ENCODE peak calls at places on chromosomes 16 and 17, in six cellular contexts. Z, Q, M, S, C and T are unnamed samples.

GRCh38 chr16:15704545-15704987 is 54.5 kb downstream of the NDE1 start:
- DNase-seq in C (no peak), S (peak; percentile 81), M (peak; percentile 91), Z (peak; percentile 69), Q (peak; percentile 76), T (peak; percentile 87)

GRCh38 chr17:78040561-78041400 is 82.3 kb downstream of the TNRC6C start:
- DNase-seq in Z (peak; percentile 43), C (no peak), Q (peak; percentile 58), S (peak; percentile 62), M (no peak), T (no peak)

GRCh38 chr16:2009302-2009711 is 314 bp downstream of the ZNF598 start:
- DNase-seq in C (no peak), Z (no peak), Q (no peak), S (no peak), M (no peak), T (no peak)

GRCh38 chr16:83187404-83187803 is 560.6 kb downstream of the CDH13 start:
- DNase-seq in Z (peak; percentile 89), M (no peak), C (no peak), S (peak; percentile 75), Q (no peak), T (no peak)

GRCh38 chr17:44541884-44542581 is 15.3 kb upstream of the FZD2 start:
- DNase-seq in C (peak; percentile 88), Z (no peak), S (no peak), Q (peak; percentile 77), M (no peak), T (no peak)

GRCh38 chr17:79674506-79675412 is 56.0 kb upstream of the ENPP7 start:
- DNase-seq in Q (no peak), Z (no peak), S (no peak), C (no peak), M (no peak), T (no peak)

GRCh38 chr17:38598536-38598935 is 7.2 kb downstream of the SRCIN1 start:
- DNase-seq in C (no peak), Q (peak; percentile 99), M (peak; percentile 55), S (peak; percentile 56), Z (peak; percentile 57), T (peak; percentile 79)

GRCh38 chr17:48160177-48160967 is 52.8 kb downstream of the SNX11 start:
- DNase-seq in C (no peak), Z (no peak), Q (peak; percentile 95), M (no peak), S (no peak), T (no peak)

GRCh38 chr17:76812248-76812647 is 56.0 kb upstream of the MGAT5B start:
- DNase-seq in S (peak; percentile 3), M (no peak), Q (no peak), C (no peak), Z (no peak), T (no peak)

GRCh38 chr16:58419241-58420012 is 27.2 kb downstream of the GINS3 start:
- DNase-seq in Z (no peak), Q (no peak), S (no peak), M (no peak), C (no peak), T (no peak)

GRCh38 chr16:65967376-65967775 is 399.1 kb upstream of the CDH5 start:
- DNase-seq in S (no peak), M (no peak), Z (peak; percentile 45), C (no peak), Q (no peak), T (no peak)

GRCh38 chr16:50266337-50267091 is at the start of gene ADCY7:
- DNase-seq in Q (peak; percentile 57), M (no peak), S (peak; percentile 71), Z (peak; percentile 78), C (no peak), T (peak; percentile 60)

GRCh38 chr17:17818088-17818526 is 18.7 kb downstream of the SREBF1 start:
- DNase-seq in S (peak; percentile 54), Z (peak; percentile 29), Q (no peak), C (no peak), M (no peak), T (no peak)

GRCh38 chr17:81309140-81309858 is 14.2 kb upstream of the SLC38A10 start:
- DNase-seq in C (no peak), S (peak; percentile 72), Z (peak; percentile 51), M (peak; percentile 58), Q (peak; percentile 86), T (peak; percentile 61)

GRCh38 chr17:78491236-78492115 is 85.7 kb downstream of the DNAH17 start:
- DNase-seq in C (no peak), M (no peak), Q (no peak), Z (no peak), S (no peak), T (peak; percentile 36)

GRCh38 chr17:46977348-46977747 is 1.7 kb downstream of the RPRML start:
- DNase-seq in Z (peak; percentile 18), C (no peak), M (peak; percentile 61), S (no peak), Q (peak; percentile 98), T (peak; percentile 81)
- TF ChIP-seq CTCF in Z (peak; percentile 12), C (peak; percentile 39), M (peak; percentile 62), S (no peak), Q (peak; percentile 75), T (peak; percentile 36)

GRCh38 chr17:10398352-10398751 is 23.4 kb downstream of the MYH8 start:
- DNase-seq in Q (peak; percentile 79), Z (no peak), M (no peak), S (no peak), C (no peak), T (peak; percentile 34)
- TF ChIP-seq CTCF in Q (peak; percentile 69), Z (no peak), M (no peak), S (no peak), C (no peak), T (no peak)

DNA sequence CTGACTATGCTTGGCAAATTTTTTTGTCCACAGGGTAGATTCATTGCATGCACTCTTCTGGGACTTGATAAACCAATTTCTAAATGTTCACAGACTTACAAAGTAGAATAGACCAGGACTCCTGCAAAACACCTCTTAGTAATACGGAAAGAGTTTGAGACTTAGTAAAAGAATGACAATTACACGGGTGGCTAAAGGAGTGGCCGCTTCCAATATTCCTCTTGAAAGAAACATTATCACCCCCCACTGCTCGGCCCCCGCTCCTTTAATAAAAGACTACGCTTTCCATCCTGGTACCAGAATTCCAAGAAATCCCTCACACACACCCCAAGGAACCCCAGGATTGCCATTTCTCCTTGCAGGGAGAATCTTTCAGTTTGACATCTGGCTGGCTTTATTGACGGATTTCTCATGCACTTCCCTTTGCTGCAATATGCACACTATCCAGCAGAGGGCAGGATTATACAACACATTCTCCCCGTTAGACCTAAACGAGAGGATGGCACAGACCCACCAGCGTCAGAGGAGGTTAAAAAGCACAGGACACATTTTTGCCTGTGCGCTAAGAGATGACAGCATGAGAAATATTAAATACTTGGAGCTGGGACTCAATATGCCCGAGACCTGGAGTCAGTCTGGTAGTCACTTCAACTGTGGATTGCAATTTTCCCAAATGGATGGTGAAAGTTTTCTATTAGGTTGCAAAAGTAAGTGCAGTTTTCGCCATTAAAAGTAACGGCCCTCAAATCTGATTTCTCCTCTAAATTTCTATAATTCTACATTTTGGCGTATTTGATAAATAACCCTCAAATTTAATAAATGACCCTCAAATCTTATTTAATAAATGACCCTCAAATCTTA is 46.6 kb upstream of the NUDT7 start:
- DNase-seq in Q (peak; percentile 72), S (peak; percentile 85), C (peak; percentile 86), M (peak; percentile 71), Z (peak; percentile 78), T (peak; percentile 73)
- TF ChIP-seq CTCF in Q (peak; percentile 94), S (peak; percentile 93), C (peak; percentile 80), M (peak; percentile 90), Z (peak; percentile 97), T (peak; percentile 92)

GRCh38 chr16:88339926-88340754 is 42.6 kb upstream of the ZNF469 start:
- DNase-seq in Q (no peak), S (no peak), C (no peak), Z (no peak), M (no peak), T (no peak)

GRCh38 chr16:88337021-88337420 is 45.7 kb upstream of the ZNF469 start:
- DNase-seq in M (no peak), Q (no peak), C (no peak), Z (peak; percentile 10), S (no peak), T (no peak)

GRCh38 chr16:88338896-88339295 is 43.9 kb upstream of the ZNF469 start:
- DNase-seq in S (no peak), Z (no peak), M (no peak), C (no peak), Q (no peak), T (no peak)

GRCh38 chr16:88337538-88337937 is 45.2 kb upstream of the ZNF469 start:
- DNase-seq in C (no peak), Q (no peak), M (no peak), S (no peak), Z (no peak), T (no peak)

GRCh38 chr16:88338111-88338510 is 44.6 kb upstream of the ZNF469 start:
- DNase-seq in Z (no peak), Q (no peak), C (no peak), S (no peak), M (no peak), T (no peak)
- TF ChIP-seq CTCF in Z (no peak), Q (peak; percentile 9), C (no peak), S (no peak), M (no peak), T (peak; percentile 28)

GRCh38 chr17:27566673-27567562 is 64.1 kb upstream of the LGALS9 start:
- DNase-seq in C (no peak), Q (no peak), Z (peak; percentile 64), S (no peak), M (no peak), T (no peak)

GRCh38 chr17:27568216-27568615 is 62.8 kb upstream of the LGALS9 start:
- DNase-seq in Z (no peak), Q (no peak), C (no peak), S (no peak), M (no peak), T (no peak)

GRCh38 chr17:27564463-27564862 is 66.5 kb upstream of the LGALS9 start:
- DNase-seq in S (no peak), C (no peak), Z (no peak), Q (no peak), M (no peak), T (no peak)

GRCh38 chr17:27567563-27567859 is 63.5 kb upstream of the LGALS9 start:
- DNase-seq in Q (no peak), M (no peak), C (no peak), Z (no peak), S (no peak), T (no peak)

GRCh38 chr17:27565874-27566672 is 64.9 kb upstream of the LGALS9 start:
- DNase-seq in S (no peak), C (no peak), M (no peak), Z (peak; percentile 84), Q (no peak), T (no peak)
- TF ChIP-seq CTCF in S (no peak), C (no peak), M (no peak), Z (no peak), Q (no peak), T (no peak)

GRCh38 chr16:10945065-10945787 is 862 bp downstream of the CLEC16A start:
- DNase-seq in C (no peak), Q (no peak), S (no peak), M (no peak), Z (no peak), T (no peak)
- TF ChIP-seq CTCF in C (no peak), Q (no peak), S (no peak), M (no peak), Z (no peak), T (no peak)